ENCODE peak calls at places on chromosome X, in five cellular contexts. H is vagina, A is GM12865, G is astrocyte of the spinal cord, E is choroid plexus epithelial cell. Q is an unnamed sample.
A peak's percentile ranks its signal among the peaks of the same experiment; 100 is the strongest.

GRCh38 chrX:2781698-2782097 is 29.9 kb downstream of the XG start:
- DNase-seq in E (no peak), A (peak; percentile 23), H (no peak), G (no peak), Q (no peak)

GRCh38 chrX:110004970-110005369 is 2.1 kb downstream of the TMEM164 start:
- DNase-seq in H (no peak), A (no peak), G (no peak), E (no peak), Q (no peak)

GRCh38 chrX:143934542-143934941 is 50.7 kb downstream of the UBE2NL start:
- DNase-seq in G (no peak), A (no peak), E (no peak), H (no peak), Q (no peak)

GRCh38 chrX:51860679-51861078 is 32.7 kb upstream of the MAGED1 start:
- DNase-seq in E (peak; percentile 66), H (no peak), A (peak; percentile 0), G (peak; percentile 28), Q (peak; percentile 60)

GRCh38 chrX:25873196-25873595 is 264.9 kb upstream of the MAGEB18 start:
- DNase-seq in H (no peak), A (no peak), E (no peak), G (no peak), Q (peak; percentile 41)

GRCh38 chrX:72117636-72118215 is 14.0 kb downstream of the RTL5 start:
- DNase-seq in E (no peak), A (no peak), H (no peak), G (no peak), Q (peak; percentile 31)

GRCh38 chrX:22121161-22121560 is 89.0 kb downstream of the PHEX start:
- DNase-seq in A (no peak), G (no peak), H (no peak), E (no peak), Q (no peak)

GRCh38 chrX:44731160-44731559 is 112.7 kb upstream of the DUSP21 start:
- DNase-seq in H (no peak), A (no peak), E (peak; percentile 1), G (no peak), Q (peak; percentile 59)

GRCh38 chrX:19448077-19448476 is 67.2 kb downstream of the MAP3K15 start:
- DNase-seq in E (no peak), G (no peak), A (no peak), H (no peak), Q (no peak)

GRCh38 chrX:28979876-28980275 is 392.6 kb downstream of the IL1RAPL1 start:
- DNase-seq in H (no peak), G (no peak), E (peak; percentile 1), A (no peak), Q (no peak)

GRCh38 chrX:133819546-133819945 is 165.8 kb downstream of the GPC3 start:
- DNase-seq in G (no peak), A (no peak), H (no peak), E (no peak), Q (no peak)

GRCh38 chrX:118350715-118351114 is 4.8 kb downstream of the WDR44 start:
- DNase-seq in E (no peak), G (no peak), H (no peak), A (peak; percentile 31), Q (no peak)

GRCh38 chrX:116198810-116199209 is 28.3 kb downstream of the AGTR2 start:
- DNase-seq in G (no peak), H (no peak), A (peak; percentile 8), E (peak; percentile 4), Q (no peak)

GRCh38 chrX:40539214-40540142 is 41.3 kb upstream of the ATP6AP2 start:
- DNase-seq in A (peak; percentile 91), E (peak; percentile 48), G (peak; percentile 16), H (no peak), Q (peak; percentile 73)

GRCh38 chrX:136185409-136186022 is 38.2 kb downstream of the FHL1 start:
- DNase-seq in A (no peak), G (no peak), H (no peak), E (peak; percentile 49), Q (peak; percentile 74)

GRCh38 chrX:45614853-45615252 is 414.2 kb upstream of the DIPK2B start:
- DNase-seq in G (no peak), E (no peak), A (no peak), H (no peak), Q (peak; percentile 14)

GRCh38 chrX:136619889-136620505 is 28.0 kb upstream of the CD40LG start:
- DNase-seq in A (no peak), H (no peak), E (no peak), G (no peak), Q (no peak)

GRCh38 chrX:2385224-2385623 is 115.6 kb downstream of the DHRSX start:
- DNase-seq in E (peak; percentile 90), A (no peak), G (peak; percentile 90), H (no peak), Q (peak; percentile 83)

GRCh38 chrX:12701625-12702024 is 89.6 kb upstream of the PRPS2 start:
- DNase-seq in H (no peak), E (peak; percentile 57), G (peak; percentile 54), A (peak; percentile 71), Q (peak; percentile 71)

GRCh38 chrX:97039363-97040029 is 155.8 kb downstream of the RPA4 start:
- DNase-seq in A (peak; percentile 70), E (peak; percentile 66), G (peak; percentile 60), H (no peak), Q (peak; percentile 53)

GRCh38 chrX:45849261-45849660 is 648.6 kb upstream of the DIPK2B start:
- DNase-seq in G (peak; percentile 86), E (peak; percentile 88), H (no peak), A (no peak), Q (peak; percentile 86)

GRCh38 chrX:40291553-40291952 is 193.8 kb upstream of the BCOR start:
- DNase-seq in E (no peak), H (no peak), A (no peak), G (no peak), Q (no peak)

GRCh38 chrX:47637546-47638195 is 7.9 kb upstream of the CFP start:
- DNase-seq in A (no peak), E (no peak), G (peak; percentile 54), H (no peak), Q (no peak)

GRCh38 chrX:84322083-84322827 is 134.3 kb upstream of the RPS6KA6 start:
- DNase-seq in H (no peak), G (no peak), A (no peak), E (no peak), Q (no peak)

GRCh38 chrX:96684339-96685204 is at the start of gene DIAPH2:
- DNase-seq in G (peak; percentile 76), E (peak; percentile 85), A (peak; percentile 89), H (no peak), Q (peak; percentile 78)

GRCh38 chrX:105975382-105975781 is 63.1 kb downstream of the SERPINA7 start:
- DNase-seq in A (no peak), E (peak; percentile 40), G (peak; percentile 14), H (no peak), Q (peak; percentile 14)

GRCh38 chrX:109911046-109911445 is 91.9 kb upstream of the TMEM164 start:
- DNase-seq in A (no peak), H (no peak), G (peak; percentile 6), E (no peak), Q (peak; percentile 24)

GRCh38 chrX:9566150-9566621 is 101.3 kb downstream of the TBL1X start:
- DNase-seq in H (no peak), G (peak; percentile 90), E (peak; percentile 87), A (peak; percentile 10), Q (peak; percentile 87)

GRCh38 chrX:94107981-94108380 is 434.0 kb downstream of the FAM133A start:
- DNase-seq in G (no peak), E (no peak), H (no peak), A (no peak), Q (no peak)

DNA sequence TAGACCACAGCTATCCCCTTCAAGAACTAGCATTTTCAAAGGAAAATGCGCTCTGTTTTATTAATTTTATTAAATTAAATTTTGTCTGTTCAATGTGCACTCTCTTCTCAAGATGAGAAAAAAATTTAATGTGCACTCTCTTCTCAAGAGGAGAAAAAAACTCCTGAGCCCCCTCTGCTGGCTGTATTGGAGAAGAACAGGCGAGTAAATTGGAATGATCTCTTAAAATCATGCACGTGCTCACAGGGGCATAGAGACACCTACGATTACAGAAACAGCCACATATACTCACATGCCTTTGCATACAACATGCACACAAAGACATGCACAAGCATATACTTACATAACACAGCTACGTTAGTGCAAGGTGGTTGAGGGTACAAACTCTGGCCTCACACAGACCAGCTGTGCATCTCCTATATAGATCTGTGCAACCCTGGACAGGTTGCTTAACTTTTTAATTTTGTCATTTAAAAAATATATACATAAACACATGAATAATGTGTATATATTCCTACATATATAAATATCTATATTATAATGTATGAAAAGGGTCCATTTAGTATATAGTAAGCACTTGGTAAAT is 176.2 kb upstream of the CXorf66 start:
- DNase-seq in H (no peak), G (peak; percentile 19), A (peak; percentile 23), E (peak; percentile 35), Q (peak; percentile 29)
- TF ChIP-seq CTCF in H (peak; percentile 38), G (peak; percentile 59), A (peak; percentile 41), E (peak; percentile 57), Q (peak; percentile 60)

DNA sequence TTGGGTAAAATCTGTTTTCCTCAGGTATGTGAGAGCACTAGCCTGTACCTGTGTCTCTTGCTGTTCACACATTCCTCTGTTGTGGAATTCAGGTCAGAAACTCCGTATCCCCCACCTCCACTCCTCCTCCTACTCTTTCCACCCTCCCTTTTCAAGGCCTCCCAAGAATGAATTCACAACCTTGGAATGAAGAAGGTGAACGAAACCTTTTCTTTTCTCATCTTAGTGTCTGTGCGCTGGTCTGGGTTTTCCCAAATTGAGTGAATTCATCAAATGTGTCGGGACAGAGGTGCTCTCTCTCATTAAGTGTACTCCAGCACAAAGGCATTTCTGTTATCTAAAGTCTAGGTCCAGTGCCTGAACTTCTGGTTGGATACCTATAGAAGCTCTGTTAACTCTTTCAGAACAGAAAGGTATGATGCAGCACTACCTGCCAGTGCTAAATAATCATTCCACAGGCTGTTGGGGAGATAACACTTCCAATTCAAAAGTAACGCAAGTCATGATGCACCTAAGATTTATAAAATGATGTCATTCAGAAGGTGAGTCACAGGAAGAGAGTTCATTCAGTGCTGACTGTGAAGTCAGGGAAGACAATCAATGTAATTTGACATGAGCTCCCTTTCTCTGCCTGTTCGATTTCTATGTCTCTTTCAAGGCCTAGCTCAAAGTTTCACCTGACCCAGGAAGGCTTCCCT is 41.9 kb downstream of the COL4A6 start:
- DNase-seq in G (no peak), E (peak; percentile 26), A (no peak), H (no peak), Q (peak; percentile 51)
- H3K4me3 ChIP-seq in G (no peak overlapping the region), E (no peak overlapping the region), A (no peak overlapping the region), H (no peak overlapping the region), Q (no peak overlapping the region)

DNA sequence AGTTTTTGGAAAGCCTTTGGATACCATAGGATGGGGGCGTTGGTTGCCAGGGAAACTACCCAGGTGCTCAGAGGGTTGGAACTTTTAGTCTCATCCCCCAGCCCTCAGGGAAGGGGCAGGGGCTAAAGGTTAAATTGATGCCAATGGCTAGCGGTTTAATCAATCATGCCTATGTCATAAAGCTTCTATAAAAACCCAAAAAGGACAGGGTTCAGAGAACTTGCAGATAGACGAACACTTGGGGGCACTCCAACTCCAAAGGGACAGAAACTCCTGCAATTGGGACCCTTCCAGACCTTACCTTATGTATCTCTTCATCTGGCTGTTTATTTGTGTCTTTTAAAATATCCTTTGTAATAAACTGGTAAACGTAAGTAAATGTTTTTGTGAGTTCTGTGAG is 30.0 kb upstream of the GPR173 start:
- DNase-seq in H (no peak), E (no peak), G (no peak), A (no peak), Q (peak; percentile 8)
- TF ChIP-seq CTCF in H (no peak), E (peak; percentile 22), G (no peak), A (no peak), Q (peak; percentile 9)

GRCh38 chrX:123331859-123332258 is 147.8 kb downstream of the GRIA3 start:
- DNase-seq in G (no peak), E (no peak), A (no peak), H (no peak), Q (no peak)
- H3K4me3 ChIP-seq in G (no peak overlapping the region), E (no peak overlapping the region), A (no peak overlapping the region), H (no peak overlapping the region), Q (no peak overlapping the region)

GRCh38 chrX:68698955-68699354 is 51.5 kb downstream of the STARD8 start:
- DNase-seq in E (no peak), H (no peak), A (no peak), G (no peak), Q (no peak)
- TF ChIP-seq CTCF in E (no peak), H (no peak), A (no peak), G (no peak), Q (no peak)

Q was measured in fibroblast of mammary gland.